ENCODE peak calls at places on chromosomes 5 and 9, in six cellular contexts. O is H1, Q is GM12878, B is HepG2, P is GM12891, K is K562. F is an unnamed sample.

GRCh38 chr9:109329274-109330258 is 8.7 kb upstream of the EPB41L4B start:
- DNase-seq in K (no peak), Q (no peak), O (no peak), B (peak), P (no peak), F (no peak)

GRCh38 chr5:34598177-34598794 is 57.8 kb upstream of the RAI14 start:
- DNase-seq in B (no peak), Q (no peak), P (no peak), O (no peak), K (no peak), F (no peak)

GRCh38 chr5:124692324-124692723 is 54.1 kb downstream of the ZNF608 start:
- DNase-seq in K (no peak), Q (no peak), P (no peak), B (no peak), O (no peak), F (no peak)

GRCh38 chr5:16902846-16903245 is 33.2 kb downstream of the MYO10 start:
- DNase-seq in B (no peak), P (no peak), O (no peak), Q (no peak), K (no peak), F (no peak)

GRCh38 chr5:141420855-141421488 is at the start of gene PCDHGA11:
- DNase-seq in B (no peak), O (peak), Q (peak), P (no peak), K (peak), F (peak)

GRCh38 chr5:16805478-16805877 is 130.6 kb downstream of the MYO10 start:
- DNase-seq in O (no peak), B (no peak), Q (no peak), K (no peak), P (no peak), F (no peak)

GRCh38 chr5:132466453-132467291 is 23.9 kb downstream of the IRF1 start:
- DNase-seq in B (peak), O (no peak), K (peak), P (no peak), Q (peak), F (no peak)

GRCh38 chr5:61910771-61911170 is 395.2 kb upstream of the KIF2A start:
- DNase-seq in Q (no peak), B (no peak), P (no peak), O (no peak), K (peak), F (no peak)

GRCh38 chr9:93127395-93127911 is 6.6 kb downstream of the NINJ1 start:
- DNase-seq in K (no peak), B (no peak), P (no peak), Q (no peak), O (no peak), F (no peak)

GRCh38 chr9:96553070-96553469 is 66.6 kb downstream of the CDC14B start:
- DNase-seq in Q (no peak), O (no peak), B (no peak), P (no peak), K (no peak), F (no peak)

GRCh38 chr9:126406075-126406675 is 79.5 kb downstream of the MVB12B start:
- DNase-seq in K (no peak), Q (no peak), P (no peak), B (no peak), O (no peak), F (no peak)

GRCh38 chr9:28841795-28842194 is 1268.5 kb upstream of the C9orf72 start:
- DNase-seq in P (no peak), B (no peak), O (no peak), Q (no peak), K (no peak), F (no peak)

GRCh38 chr9:134592018-134592818 is 49.4 kb upstream of the COL5A1 start:
- DNase-seq in B (peak), Q (no peak), O (no peak), P (no peak), K (peak), F (no peak)

GRCh38 chr9:77679088-77679487 is 31.0 kb upstream of the GNA14 start:
- DNase-seq in Q (no peak), P (no peak), O (no peak), B (no peak), K (no peak), F (no peak)

GRCh38 chr9:6628714-6629113 is 16.8 kb downstream of the GLDC start:
- DNase-seq in B (peak), K (no peak), Q (no peak), P (no peak), O (no peak), F (no peak)

GRCh38 chr9:92481029-92481633 is 1.2 kb downstream of the ASPN start:
- DNase-seq in B (no peak), P (no peak), K (peak), O (no peak), Q (no peak), F (no peak)

GRCh38 chr9:103152473-103152872 is 157.3 kb downstream of the CYLC2 start:
- DNase-seq in B (no peak), P (no peak), K (no peak), O (no peak), Q (no peak), F (no peak)

GRCh38 chr5:60453186-60453976 is 246.6 kb downstream of the DEPDC1B start:
- DNase-seq in P (no peak), O (no peak), K (no peak), B (no peak), Q (no peak), F (no peak)

GRCh38 chr5:15823413-15823812 is 323.4 kb downstream of the FBXL7 start:
- DNase-seq in Q (no peak), O (no peak), B (no peak), P (no peak), K (no peak), F (no peak)

GRCh38 chr5:169178269-169178668 is 122.7 kb downstream of the SLIT3 start:
- DNase-seq in B (no peak), Q (no peak), P (no peak), K (no peak), O (no peak), F (no peak)

GRCh38 chr5:115455241-115455640 is 89.3 kb downstream of the FEM1C start:
- DNase-seq in B (no peak), O (no peak), Q (no peak), P (no peak), K (no peak), F (no peak)

DNA sequence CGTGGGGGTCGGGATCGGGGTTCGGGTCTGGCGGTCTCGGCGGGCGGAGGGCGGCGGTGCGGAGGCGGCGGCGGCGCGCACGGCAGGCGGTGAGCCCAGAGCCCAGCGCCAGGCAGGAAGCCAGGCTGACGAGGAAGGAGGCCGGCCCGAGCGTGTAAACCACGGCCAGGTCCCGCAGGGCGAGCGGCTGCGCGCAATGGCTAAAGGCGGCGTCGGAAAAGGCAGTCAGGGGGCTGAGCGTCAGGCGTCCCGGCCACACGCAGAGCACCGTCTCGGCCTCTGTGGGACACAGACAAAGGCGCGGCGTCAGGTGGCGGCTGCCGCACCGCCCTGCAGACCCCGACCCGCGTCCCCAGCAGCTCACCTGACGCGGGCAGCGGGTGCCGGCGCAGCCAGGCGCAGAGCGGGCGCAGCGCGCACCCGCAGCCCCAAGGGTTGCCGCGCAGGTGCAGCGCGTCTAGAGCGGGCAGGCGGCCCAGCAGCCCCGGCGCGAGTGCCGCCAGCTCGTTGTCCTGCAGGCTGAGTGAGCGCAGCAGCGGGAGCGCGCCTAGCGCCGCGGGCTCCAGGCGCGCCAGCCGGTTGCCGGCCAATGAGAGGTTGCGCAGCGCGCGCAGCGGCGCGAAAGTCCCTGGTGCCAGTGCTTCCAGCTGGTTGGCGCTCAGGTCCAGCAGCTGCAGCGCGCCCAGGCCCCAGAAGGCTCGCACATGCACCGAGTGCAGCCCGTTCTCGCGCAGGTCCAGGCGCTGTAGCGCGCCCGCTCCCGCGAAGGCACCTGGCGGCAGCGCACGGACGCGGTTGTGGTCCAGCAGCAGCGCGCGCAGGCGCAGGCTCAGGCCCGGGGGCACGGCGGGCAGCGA is 716 bp downstream of the LRRC26 start:
- DNase-seq in B (peak), K (peak), O (peak), Q (no peak), P (peak), F (peak)
- TF ChIP-seq POLR2AphosphoS5 in B (no peak), K (no peak), O (no peak), Q (no peak), P (no peak), F (no peak)

GRCh38 chr9:17065062-17065461 is 69.8 kb upstream of the CNTLN start:
- DNase-seq in K (no peak), O (no peak), P (no peak), B (peak), Q (no peak), F (no peak)
- TF ChIP-seq TAF1 in K (no peak), O (no peak), P (no peak), B (no peak), Q (no peak), F (no peak)

GRCh38 chr5:150904479-150905311 is at the start of gene ZNF300:
- DNase-seq in P (no peak), B (peak), Q (peak), K (peak), O (peak), F (no peak)
- TF ChIP-seq POLR2A in P (no peak), B (no peak), Q (peak), K (peak), O (peak), F (no peak)

GRCh38 chr9:706606-707451 is 134.7 kb upstream of the DMRT1 start:
- DNase-seq in B (peak), Q (no peak), K (peak), O (peak), P (peak), F (peak)
- TF ChIP-seq POLR2AphosphoS5 in B (peak), Q (no peak), K (no peak), O (no peak), P (no peak), F (no peak)

DNA sequence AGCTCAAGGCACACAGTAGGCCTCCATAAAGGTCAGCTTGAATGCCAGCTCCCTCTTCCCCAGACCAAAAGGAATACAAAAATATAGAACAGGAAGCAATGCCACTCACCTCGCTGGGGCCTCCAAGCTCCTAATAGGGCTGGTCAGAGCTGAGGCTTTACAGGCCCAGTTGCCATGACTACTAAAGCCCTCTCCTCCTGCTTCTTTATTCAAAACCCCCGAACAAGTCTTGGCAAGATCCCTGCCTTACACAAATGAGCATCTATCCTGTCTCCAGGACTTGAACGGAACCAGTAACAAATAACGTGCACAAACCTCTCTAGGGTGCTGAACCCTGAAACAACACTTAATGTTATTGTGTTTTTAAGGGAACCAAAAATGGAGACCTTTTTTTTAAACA is 136.3 kb downstream of the SIL1 start:
- DNase-seq in K (no peak), P (no peak), Q (no peak), B (no peak), O (no peak), F (no peak)
- TF ChIP-seq TAF1 in K (no peak), P (no peak), Q (no peak), B (no peak), O (no peak), F (no peak)

GRCh38 chr5:179804599-179804947 is 2.1 kb downstream of the MGAT4B start:
- DNase-seq in P (no peak), B (no peak), O (no peak), Q (no peak), K (no peak), F (no peak)

GRCh38 chr5:179805070-179805528 is 1.6 kb downstream of the MGAT4B start:
- DNase-seq in K (no peak), P (no peak), O (no peak), B (no peak), Q (no peak), F (no peak)

GRCh38 chr5:179806250-179807045 is at the start of gene MGAT4B:
- DNase-seq in O (peak), Q (no peak), P (peak), B (no peak), K (peak), F (peak)

GRCh38 chr5:179803651-179804598 is 2.7 kb downstream of the MGAT4B start:
- DNase-seq in P (no peak), K (peak), B (peak), O (peak), Q (no peak), F (no peak)

DNA sequence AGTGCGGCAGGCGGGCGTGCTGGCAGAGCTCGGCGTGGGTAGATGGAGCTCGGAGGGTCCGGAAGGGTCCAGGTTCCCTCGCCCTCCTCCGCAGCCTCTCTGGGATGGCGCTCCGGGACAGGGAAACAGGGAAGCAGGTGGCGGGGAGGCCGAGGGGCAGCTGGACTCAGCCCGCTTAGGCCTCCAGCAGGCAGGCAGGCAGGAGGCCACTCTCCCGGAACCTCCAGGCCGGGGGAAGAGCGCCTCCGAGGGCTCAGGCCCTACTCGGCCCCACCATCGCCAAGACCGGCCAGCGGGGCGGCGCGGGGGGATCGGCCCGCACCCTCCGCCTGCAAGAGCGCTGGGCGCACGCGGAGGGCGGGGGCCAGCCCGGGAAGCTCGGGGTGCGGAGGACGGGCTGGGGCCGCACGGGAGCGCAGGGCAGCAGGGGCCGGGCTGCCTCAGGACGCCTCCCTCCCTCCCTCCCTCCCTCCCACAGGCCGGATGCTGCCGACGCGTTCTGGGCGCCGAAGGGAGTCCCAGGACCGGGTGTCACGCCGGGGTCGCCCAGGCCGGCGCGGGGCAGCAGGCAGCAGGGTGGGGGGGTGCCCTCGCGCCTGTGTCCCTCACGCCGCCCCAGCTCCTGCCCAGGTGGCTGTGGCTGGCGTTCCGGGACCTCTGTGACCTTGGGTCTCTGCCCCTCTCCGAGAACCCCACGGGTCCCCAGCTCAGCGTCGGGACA is 977 bp downstream of the MGAT4B start:
- DNase-seq in B (no peak), O (no peak), K (peak), Q (no peak), P (peak), F (peak)
- TF ChIP-seq POLR2A in B (no peak), O (no peak), K (no peak), Q (peak), P (no peak), F (peak)

GRCh38 chr5:152905286-152905685 is 500.2 kb upstream of the NMUR2 start:
- DNase-seq in K (no peak), B (no peak), Q (no peak), P (no peak), O (no peak), F (no peak)
- TF ChIP-seq POLR2AphosphoS5 in K (no peak), B (no peak), Q (no peak), P (no peak), O (no peak), F (no peak)

GRCh38 chr5:157574456-157575095 is 999 bp downstream of the ADAM19 start:
- DNase-seq in O (no peak), B (no peak), Q (no peak), P (no peak), K (no peak), F (no peak)

GRCh38 chr5:157575096-157575872 is at the start of gene ADAM19:
- DNase-seq in Q (no peak), K (peak), B (no peak), O (peak), P (peak), F (peak)

GRCh38 chr5:157570801-157571200 is 4.8 kb downstream of the ADAM19 start:
- DNase-seq in Q (no peak), O (no peak), P (no peak), K (no peak), B (no peak), F (no peak)

GRCh38 chr5:157568717-157569116 is 6.9 kb downstream of the ADAM19 start:
- DNase-seq in O (no peak), P (no peak), K (no peak), B (no peak), Q (no peak), F (no peak)

GRCh38 chr5:157571357-157571827 is 4.2 kb downstream of the ADAM19 start:
- DNase-seq in Q (peak), B (no peak), O (no peak), K (peak), P (peak), F (peak)
- TF ChIP-seq TAF1 in Q (peak), B (no peak), O (no peak), K (no peak), P (no peak), F (no peak)

GRCh38 chr9:105296889-105297288 is 52.4 kb downstream of the SLC44A1 start:
- DNase-seq in K (peak), P (no peak), Q (no peak), O (no peak), B (peak), F (no peak)

GRCh38 chr9:105295986-105296385 is 51.5 kb downstream of the SLC44A1 start:
- DNase-seq in Q (no peak), K (no peak), O (no peak), B (no peak), P (no peak), F (no peak)

GRCh38 chr9:105297442-105298097 is 53.1 kb downstream of the SLC44A1 start:
- DNase-seq in O (no peak), B (no peak), P (no peak), K (no peak), Q (no peak), F (no peak)

GRCh38 chr9:105296445-105296844 is 52.0 kb downstream of the SLC44A1 start:
- DNase-seq in K (no peak), Q (no peak), O (no peak), P (no peak), B (no peak), F (no peak)

DNA sequence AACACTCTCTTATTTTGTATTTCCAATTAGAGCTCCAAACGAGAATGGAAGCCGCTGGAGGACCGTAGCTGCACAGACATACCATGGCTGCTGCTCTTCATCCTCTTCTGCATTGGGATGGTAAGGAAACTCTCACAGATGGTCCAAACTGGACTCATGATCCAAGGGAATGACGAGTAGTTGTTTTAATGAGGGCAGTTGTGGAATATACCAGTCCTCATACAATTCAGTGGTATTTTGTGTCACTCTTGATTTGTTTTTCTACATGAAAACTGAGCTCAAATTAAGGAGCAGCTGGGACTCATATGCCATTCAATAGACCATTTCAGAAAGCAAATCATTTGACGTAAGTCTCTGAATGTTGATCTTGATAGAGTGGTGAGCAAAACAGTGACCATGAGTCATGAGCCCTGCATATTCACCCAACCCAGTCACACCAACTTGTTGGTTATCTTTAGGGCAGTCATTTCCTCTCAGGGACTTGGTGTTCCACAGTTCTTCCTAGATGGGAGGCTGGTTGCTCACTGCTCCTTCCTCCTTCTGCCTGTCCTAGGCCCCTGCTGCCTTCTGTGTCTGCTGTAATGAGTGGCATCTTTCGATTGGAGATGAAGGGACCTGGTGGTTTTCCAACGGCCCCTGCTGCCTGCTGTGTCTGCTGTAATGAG is 54.9 kb downstream of the SLC44A1 start:
- DNase-seq in Q (no peak), O (no peak), P (no peak), K (peak), B (peak), F (no peak)
- TF ChIP-seq POLR2A in Q (no peak), O (no peak), P (no peak), K (no peak), B (no peak), F (no peak)

F was measured in GM12892.